ENCODE peak calls at places on chromosomes 13 and 19, in nine cellular contexts. T is GM23338; E is CD4-positive, CD25-positive, alpha-beta regulatory T cell; O is endothelial cell of umbilical vein; M is upper lobe of left lung; J is A673; Y is pancreas; D is IMR-90; I is mammary epithelial cell. H is an unnamed sample.

GRCh38 chr13:20847298-20847697 is 55.2 kb downstream of the XPO4 start:
- DNase-seq in T (peak; percentile 33), E (no peak), O (no peak), M (no peak), J (peak; percentile 80), Y (no peak), D (no peak), I (no peak), H (no peak)

GRCh38 chr13:78409172-78409571 is 194.2 kb downstream of the POU4F1 start:
- DNase-seq in T (peak; percentile 38), E (no peak), O (no peak), M (no peak), J (no peak), Y (no peak), D (no peak), I (no peak), H (no peak)

GRCh38 chr19:28554321-28555091 is 658.4 kb downstream of the UQCRFS1 start:
- DNase-seq in T (no peak), E (no peak), O (no peak), M (no peak), J (no peak), Y (no peak), D (no peak), I (no peak), H (no peak)

GRCh38 chr13:45196622-45197021 is 4.2 kb downstream of the KCTD4 start:
- DNase-seq in T (no peak), E (no peak), O (no peak), M (no peak), J (no peak), Y (no peak), D (peak; percentile 80), I (peak; percentile 98), H (no peak)

GRCh38 chr13:20728579-20729300 is 25.2 kb downstream of the IL17D start:
- DNase-seq in T (no peak), E (no peak), O (peak; percentile 49), M (no peak), J (peak; percentile 49), Y (no peak), D (no peak), I (no peak), H (no peak)

GRCh38 chr13:38844581-38844980 is 146.1 kb downstream of the STOML3 start:
- DNase-seq in T (no peak), E (no peak), O (no peak), M (no peak), J (no peak), Y (no peak), D (no peak), I (no peak), H (no peak)

GRCh38 chr19:34493038-34493648 is 11.6 kb downstream of the WTIP start:
- DNase-seq in T (no peak), E (no peak), O (no peak), M (no peak), J (no peak), Y (peak; percentile 17), D (no peak), I (no peak), H (no peak)

GRCh38 chr19:3669134-3669436 is 31.2 kb downstream of the PIP5K1C start:
- DNase-seq in T (no peak), E (no peak), O (no peak), M (no peak), J (no peak), Y (no peak), D (no peak), I (no peak), H (no peak)

GRCh38 chr19:51576850-51577249 is 5.8 kb downstream of the ZNF175 start:
- DNase-seq in T (no peak), E (no peak), O (no peak), M (no peak), J (no peak), Y (no peak), D (no peak), I (no peak), H (no peak)

GRCh38 chr13:45167611-45168554 is 33.0 kb downstream of the KCTD4 start:
- DNase-seq in T (no peak), E (no peak), O (no peak), M (no peak), J (no peak), Y (peak; percentile 62), D (no peak), I (peak; percentile 98), H (no peak)

DNA sequence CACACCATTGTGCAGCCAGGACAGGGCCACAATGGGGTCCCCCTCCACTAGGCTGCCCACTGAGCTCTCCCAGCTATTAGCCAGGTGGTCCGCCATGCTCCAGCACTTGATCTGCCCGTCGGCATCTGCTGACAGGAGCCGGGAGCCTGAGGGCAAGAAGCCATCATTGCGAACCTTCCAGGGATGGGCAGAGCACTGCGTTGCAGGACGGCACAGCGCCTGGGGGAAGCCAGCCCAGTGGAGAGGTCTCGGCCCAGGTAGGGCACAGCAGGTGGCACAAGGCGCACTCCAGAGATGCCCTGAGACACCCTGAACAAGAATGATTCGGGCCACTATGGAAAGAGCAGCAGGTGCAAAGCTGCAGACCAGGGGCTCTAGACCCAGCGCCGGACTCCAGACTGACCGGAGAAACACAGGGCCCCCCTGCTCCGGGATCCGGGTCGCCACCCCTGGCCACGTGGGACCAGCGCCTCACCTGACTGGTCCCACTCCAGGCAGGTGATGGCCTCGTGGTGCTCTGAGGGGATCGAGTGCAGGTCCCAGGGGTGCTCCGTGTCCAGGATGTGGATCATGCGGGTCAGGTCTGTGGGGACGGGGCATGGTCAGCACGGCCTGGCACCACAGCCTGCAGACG is 3.2 kb downstream of the MED16 start:
- DNase-seq in T (no peak), E (no peak), O (no peak), M (peak; percentile 70), J (no peak), Y (no peak), D (no peak), I (no peak), H (no peak)
- H3K36me3 ChIP-seq in T (no peaks in the 10 kb centered on the region), E (peaks cover 40% of the 10 kb centered on the region), O (peaks cover 28% of the 10 kb centered on the region), M (peaks cover 53% of the 10 kb centered on the region), J (peaks cover 32% of the 10 kb centered on the region), Y (no peaks in the 10 kb centered on the region), D (peaks cover 46% of the 10 kb centered on the region), I (peaks cover 2% of the 10 kb centered on the region), H (peaks cover 11% of the 10 kb centered on the region)

DNA sequence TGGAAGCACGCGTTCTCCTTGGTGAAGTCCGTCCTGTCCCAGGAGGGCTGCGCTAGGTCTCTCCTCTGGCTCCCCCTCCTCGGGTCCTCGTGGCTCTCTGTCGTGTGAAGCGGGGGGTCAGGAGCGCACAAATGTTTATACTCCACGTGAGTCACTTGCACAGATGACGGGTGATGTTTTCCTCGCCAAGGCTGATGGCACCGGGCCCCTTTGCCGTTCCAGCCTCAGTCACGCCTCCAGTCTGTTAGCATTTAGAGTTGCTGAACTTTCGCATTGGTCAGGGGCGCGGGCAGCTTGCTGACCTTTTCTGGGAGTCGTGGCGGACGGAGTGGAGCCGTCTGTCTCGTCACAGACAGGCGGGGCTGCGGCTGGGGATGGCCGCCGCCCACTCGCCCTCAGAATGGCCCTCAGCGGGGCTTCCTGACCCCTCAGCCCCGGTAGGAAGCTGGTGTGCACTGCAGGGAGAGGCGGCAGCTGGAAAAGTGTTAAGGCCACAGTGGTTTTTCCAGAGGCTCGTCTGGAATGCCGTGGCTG is 13.7 kb downstream of the KLHL26 start:
- DNase-seq in T (no peak), E (no peak), O (peak; percentile 81), M (peak; percentile 85), J (no peak), Y (peak; percentile 49), D (peak; percentile 93), I (no peak), H (no peak)
- H3K27ac ChIP-seq in T (no peak overlapping the region), E (no peak overlapping the region), O (peak overlapping the region; percentile 67), M (peak overlapping the region; percentile 84), J (no peak overlapping the region), Y (no peak overlapping the region), D (peak overlapping the region; percentile 71), I (no peak overlapping the region), H (no peak overlapping the region)

GRCh38 chr19:40613669-40614594 is 12.8 kb downstream of the LTBP4 start:
- DNase-seq in T (peak; percentile 94), E (peak; percentile 78), O (no peak), M (peak; percentile 91), J (peak; percentile 94), Y (peak; percentile 57), D (peak; percentile 72), I (peak; percentile 61), H (peak; percentile 69)

GRCh38 chr19:40611096-40611495 is 9.9 kb downstream of the LTBP4 start:
- DNase-seq in T (no peak), E (no peak), O (no peak), M (peak; percentile 90), J (no peak), Y (no peak), D (no peak), I (peak; percentile 73), H (no peak)

GRCh38 chr19:40614595-40615411 is 13.6 kb downstream of the LTBP4 start:
- DNase-seq in T (peak; percentile 96), E (peak; percentile 75), O (peak; percentile 78), M (no peak), J (peak; percentile 97), Y (peak; percentile 54), D (peak; percentile 99), I (peak; percentile 95), H (peak; percentile 77)

GRCh38 chr19:40611900-40612698 is 10.9 kb downstream of the LTBP4 start:
- DNase-seq in T (no peak), E (no peak), O (no peak), M (peak; percentile 55), J (no peak), Y (no peak), D (no peak), I (no peak), H (no peak)

GRCh38 chr19:40612831-40613668 is 11.9 kb downstream of the LTBP4 start:
- DNase-seq in T (peak; percentile 93), E (peak; percentile 57), O (no peak), M (peak; percentile 87), J (peak; percentile 83), Y (peak; percentile 59), D (no peak), I (no peak), H (peak; percentile 58)
- H3K36me3 ChIP-seq in T (no peaks in the 10 kb centered on the region), E (no peaks in the 10 kb centered on the region), O (no peaks in the 10 kb centered on the region), M (no peaks in the 10 kb centered on the region), J (peaks cover 20% of the 10 kb centered on the region), Y (no peaks in the 10 kb centered on the region), D (peaks cover 26% of the 10 kb centered on the region), I (peaks cover 5% of the 10 kb centered on the region), H (no peaks in the 10 kb centered on the region)

GRCh38 chr13:100470841-100471505 is 117.6 kb downstream of the GGACT start:
- DNase-seq in T (no peak), E (no peak), O (no peak), M (no peak), J (no peak), Y (no peak), D (no peak), I (no peak), H (no peak)
- H3K27ac ChIP-seq in T (no peak overlapping the region), E (no peak overlapping the region), O (no peak overlapping the region), M (no peak overlapping the region), J (no peak overlapping the region), Y (no peak overlapping the region), D (no peak overlapping the region), I (no peak overlapping the region), H (no peak overlapping the region)

DNA sequence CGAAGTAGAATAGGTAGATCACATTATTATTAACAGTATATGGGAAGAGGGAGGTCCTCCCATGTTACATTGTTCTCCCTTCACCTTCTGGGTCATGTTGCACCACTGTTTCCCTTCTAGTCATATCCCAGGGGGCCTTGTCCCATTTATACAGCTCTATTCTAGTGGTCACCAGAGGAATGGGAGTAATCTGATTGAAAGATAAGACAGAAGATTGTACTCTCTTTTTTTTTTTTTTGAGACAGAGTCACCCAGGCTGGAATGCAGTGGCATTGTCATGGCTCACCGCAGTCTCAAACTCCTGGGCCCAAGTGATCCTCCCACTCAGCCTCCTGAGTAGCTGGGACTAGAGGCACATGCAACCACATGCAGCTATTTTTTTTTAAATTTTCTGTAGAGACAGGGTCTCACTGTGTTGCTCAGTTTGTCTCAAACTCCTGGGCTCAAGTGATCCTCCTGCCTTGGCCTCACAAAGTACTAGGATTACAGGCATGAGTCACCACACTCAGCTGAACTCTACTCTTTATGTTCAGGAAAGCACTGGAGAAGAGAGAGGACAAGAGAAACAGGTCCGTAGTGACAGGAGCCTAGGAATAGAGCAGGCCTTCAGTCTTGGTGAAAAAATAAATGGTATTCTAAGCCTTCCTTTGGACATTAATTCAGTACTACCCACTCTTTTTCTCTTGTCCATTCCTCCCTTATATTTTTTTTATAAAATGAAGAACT is 4.3 kb upstream of the ZNF529 start:
- DNase-seq in T (no peak), E (no peak), O (no peak), M (no peak), J (no peak), Y (no peak), D (no peak), I (no peak), H (no peak)
- H3K36me3 ChIP-seq in T (peaks cover 28% of the 10 kb centered on the region), E (peaks cover 47% of the 10 kb centered on the region), O (peaks cover 8% of the 10 kb centered on the region), M (peaks cover 30% of the 10 kb centered on the region), J (peaks cover 53% of the 10 kb centered on the region), Y (peaks cover 16% of the 10 kb centered on the region), D (peaks cover 28% of the 10 kb centered on the region), I (peaks cover 19% of the 10 kb centered on the region), H (peaks cover 25% of the 10 kb centered on the region)

H was measured in CD8-positive, alpha-beta T cell.